ENCODE peak calls at places on chromosomes 16 and 17, in eight cellular contexts. Y is kidney tubule cell; J is RPMI7951; N is uterus; H is skeletal muscle cell; C is CD4-positive, alpha-beta T cell; V is NCI-H226; I is fibroblast of pulmonary artery. E is an unnamed sample.

GRCh38 chr16:7561908-7562405 is 229.3 kb downstream of the RBFOX1 start:
- DNase-seq in C (no peak), V (no peak), Y (no peak), J (no peak), H (no peak), N (no peak), I (no peak), E (no peak)

GRCh38 chr16:2482181-2483107 is 7.5 kb downstream of the TBC1D24 start:
- DNase-seq in C (no peak), Y (no peak), H (peak), V (no peak), N (peak), J (peak), I (peak), E (peak)

GRCh38 chr16:2146739-2147138 is 1.7 kb upstream of the RAB26 start:
- DNase-seq in V (no peak), H (no peak), Y (no peak), J (no peak), C (no peak), N (no peak), I (no peak), E (no peak)

GRCh38 chr17:45228985-45229517 is 7.4 kb downstream of the FMNL1 start:
- DNase-seq in J (peak), H (peak), C (peak), Y (peak), V (peak), N (peak), I (peak), E (peak)

GRCh38 chr17:33267881-33268548 is 25.1 kb downstream of the ASIC2 start:
- DNase-seq in V (no peak), J (no peak), I (no peak), Y (no peak), H (no peak), N (no peak), C (no peak), E (no peak)

GRCh38 chr17:38731526-38732294 is 1.6 kb downstream of the CISD3 start:
- DNase-seq in Y (no peak), C (no peak), I (no peak), H (no peak), V (no peak), N (no peak), J (no peak), E (no peak)

GRCh38 chr17:21233581-21234337 is 19.5 kb downstream of the NATD1 start:
- DNase-seq in Y (no peak), N (no peak), C (no peak), J (no peak), H (no peak), I (no peak), V (no peak), E (no peak)

GRCh38 chr16:65111306-65111705 is 10.6 kb downstream of the CDH11 start:
- DNase-seq in J (peak), N (no peak), Y (no peak), C (no peak), H (no peak), I (no peak), V (no peak), E (no peak)

GRCh38 chr17:28928061-28928460 is 23.3 kb downstream of the PHF12 start:
- DNase-seq in V (peak), C (peak), I (no peak), H (no peak), N (no peak), Y (peak), J (peak), E (peak)

E was measured in IMR-90.